ENCODE peak calls at places on chromosome 9, in five cellular contexts. D is vagina, G is IMR-90, X is tibial nerve, P is HepG2. O is an unnamed sample.

GRCh38 chr9:2012347-2012746 is 2.8 kb upstream of the SMARCA2 start:
- DNase-seq in D (no peak), G (no peak), X (no peak), P (no peak), O (no peak)

GRCh38 chr9:134326754-134327526 is 685 bp downstream of the RXRA start:
- DNase-seq in D (no peak), G (peak), X (no peak), P (no peak), O (peak)

GRCh38 chr9:124346347-124347163 is 68.7 kb downstream of the PSMB7 start:
- DNase-seq in D (no peak), G (no peak), X (no peak), P (no peak), O (no peak)

GRCh38 chr9:6232546-6232945 is 16.9 kb downstream of the IL33 start:
- DNase-seq in D (no peak), G (no peak), X (no peak), P (no peak), O (no peak)

GRCh38 chr9:96420468-96421219 is 2.5 kb upstream of the ZNF367 start:
- DNase-seq in D (no peak), G (peak), X (peak), P (peak), O (peak)

GRCh38 chr9:128167209-128167608 is 7.1 kb downstream of the BBLN start:
- DNase-seq in D (no peak), G (no peak), X (no peak), P (no peak), O (no peak)

GRCh38 chr9:8899541-8899940 is 1100.0 kb upstream of the DMAC1 start:
- DNase-seq in D (no peak), G (no peak), X (no peak), P (no peak), O (no peak)

GRCh38 chr9:120925535-120926396 is 830 bp downstream of the TRAF1 start:
- DNase-seq in D (no peak), G (peak), X (no peak), P (no peak), O (peak)

GRCh38 chr9:72322259-72322658 is 42.7 kb downstream of the ZFAND5 start:
- DNase-seq in D (no peak), G (peak), X (no peak), P (no peak), O (no peak)

GRCh38 chr9:90132866-90133265 is 509.8 kb downstream of the DIRAS2 start:
- DNase-seq in D (no peak), G (no peak), X (no peak), P (no peak), O (no peak)

GRCh38 chr9:116647515-116647809 is 39.6 kb upstream of the TRIM32 start:
- DNase-seq in D (no peak), G (no peak), X (no peak), P (no peak), O (no peak)

GRCh38 chr9:113623851-113624485 is 160.4 kb downstream of the RGS3 start:
- DNase-seq in D (no peak), G (no peak), X (no peak), P (no peak), O (no peak)

GRCh38 chr9:98047002-98047401 is 9.5 kb upstream of the NANS start:
- DNase-seq in D (no peak), G (no peak), X (no peak), P (no peak), O (no peak)

GRCh38 chr9:98046161-98046543 is 10.4 kb upstream of the NANS start:
- DNase-seq in D (no peak), G (no peak), X (no peak), P (no peak), O (no peak)

GRCh38 chr9:98043921-98044320 is 12.6 kb upstream of the NANS start:
- DNase-seq in D (no peak), G (no peak), X (no peak), P (no peak), O (no peak)

GRCh38 chr9:98049668-98050067 is 6.9 kb upstream of the NANS start:
- DNase-seq in D (no peak), G (no peak), X (no peak), P (no peak), O (no peak)

DNA sequence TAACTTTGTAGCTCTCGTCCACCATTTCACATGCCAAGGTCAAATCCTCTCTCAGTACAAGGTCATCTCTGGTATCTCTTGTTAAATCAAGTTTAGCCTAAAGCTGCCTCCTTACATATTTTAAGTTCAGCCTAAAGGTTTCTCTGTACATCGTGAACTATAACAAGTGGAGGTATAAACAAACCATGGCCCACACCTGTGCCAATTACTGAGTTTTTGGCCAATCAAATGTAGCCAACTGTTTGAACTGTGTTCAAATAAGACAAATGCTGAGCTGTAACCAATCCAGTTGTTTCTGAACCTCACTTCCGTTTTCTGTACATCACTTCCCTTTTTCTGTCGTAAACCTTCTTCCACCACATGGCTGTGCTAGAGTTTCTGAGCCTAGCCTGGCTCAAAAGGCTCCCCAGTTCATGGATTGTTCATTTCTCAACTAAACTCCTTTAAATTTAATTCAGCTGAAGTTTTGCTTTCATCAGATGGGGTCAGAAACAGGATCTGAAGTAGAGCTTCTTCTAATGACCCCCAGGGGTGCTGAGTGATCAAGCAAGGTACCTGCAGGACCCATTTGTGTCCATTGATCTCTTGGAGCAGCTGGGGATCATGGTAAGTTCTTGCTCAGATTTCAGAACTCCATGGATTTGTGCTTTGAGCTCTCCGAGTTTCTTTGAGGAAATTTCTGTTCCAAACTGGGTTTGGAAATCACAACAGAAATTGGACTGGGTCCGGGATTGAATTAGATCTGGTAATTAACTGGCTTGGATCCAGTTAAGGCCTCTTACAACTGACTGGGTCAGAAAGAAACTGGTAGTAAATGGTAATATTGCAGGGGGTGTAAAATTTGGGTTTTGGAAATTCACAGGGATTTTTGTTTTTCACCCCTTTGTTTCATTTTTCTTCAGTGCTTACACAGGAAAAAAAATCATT is 11.0 kb upstream of the NANS start:
- DNase-seq in D (no peak), G (no peak), X (no peak), P (peak), O (peak)
- TF ChIP-seq POLR2A in D (no peak), G (no peak), X (no peak), P (peak), O (peak)

DNA sequence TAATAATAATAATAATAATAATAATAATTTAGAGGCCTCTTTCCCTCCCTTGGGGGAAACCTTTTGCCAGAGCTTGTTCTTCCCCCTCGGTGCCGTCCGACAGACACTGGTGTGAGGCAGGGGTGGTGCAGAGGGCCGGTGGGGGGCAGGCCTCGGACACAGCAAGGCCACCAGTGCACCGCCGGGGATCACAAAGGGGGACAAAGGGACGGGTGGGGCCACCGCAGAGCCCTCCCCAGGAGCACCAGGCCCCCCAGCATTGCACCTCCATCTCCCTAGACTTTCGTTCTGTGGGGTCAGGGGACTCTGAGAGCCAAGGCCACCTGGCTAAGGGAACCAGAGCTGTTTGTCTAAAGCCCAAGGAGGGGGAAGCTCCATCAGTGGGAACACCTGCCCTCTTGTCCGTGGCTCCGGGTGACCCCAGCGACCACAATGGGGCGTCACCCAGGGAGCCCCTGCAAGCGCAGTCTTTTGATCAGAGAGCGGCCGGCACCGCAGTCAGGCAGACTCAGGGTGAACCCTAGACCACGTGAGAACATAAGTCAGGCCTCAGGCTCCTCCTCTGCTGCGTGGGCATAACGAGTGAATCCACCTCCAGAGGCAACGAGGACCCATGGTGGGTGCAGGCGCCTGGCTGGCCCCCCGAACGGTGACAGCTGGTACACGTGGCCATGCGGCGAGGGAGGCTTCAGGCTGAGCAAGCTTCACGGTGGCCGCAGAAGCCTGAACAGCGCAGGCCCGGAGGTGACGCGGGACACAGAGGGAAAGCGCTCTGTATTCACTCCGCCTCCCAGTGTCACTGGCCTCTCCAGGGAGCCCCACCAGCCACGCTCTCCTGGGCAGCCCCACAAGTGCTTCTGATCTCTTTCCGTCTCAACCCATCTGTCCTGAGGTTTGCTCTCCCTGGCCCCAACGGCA is 12.0 kb upstream of the QSOX2 start:
- DNase-seq in D (no peak), G (no peak), X (no peak), P (no peak), O (no peak)
- TF ChIP-seq POLR2A in D (no peak), G (no peak), X (no peak), P (no peak), O (no peak)

GRCh38 chr9:69121155-69122085 is 52.7 kb upstream of the TJP2 start:
- DNase-seq in D (no peak), G (peak), X (no peak), P (peak), O (peak)
- TF ChIP-seq POLR2A in D (no peak), G (no peak), X (no peak), P (no peak), O (no peak)

DNA sequence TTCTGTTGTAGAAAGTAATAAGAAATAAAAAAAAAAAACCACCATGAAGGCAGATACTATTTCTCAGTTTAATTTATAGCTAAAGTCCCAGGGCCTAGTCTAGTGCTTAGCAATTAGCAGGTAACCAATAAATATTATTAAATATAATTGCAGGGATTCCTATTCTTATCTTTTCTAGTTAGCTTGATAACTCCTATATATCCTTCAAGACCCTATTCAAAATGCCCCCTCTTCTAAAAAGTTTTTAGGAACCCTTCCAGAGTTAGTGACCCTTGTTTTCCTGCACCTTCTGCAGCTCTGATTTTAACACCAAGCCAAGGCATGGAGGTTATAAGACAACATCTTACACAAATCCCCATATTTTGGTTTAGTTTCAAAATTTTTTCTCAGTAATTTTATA is 24.6 kb upstream of the ALDH1B1 start:
- DNase-seq in D (no peak), G (no peak), X (no peak), P (no peak), O (no peak)
- TF ChIP-seq POLR2A in D (no peak), G (no peak), X (no peak), P (no peak), O (no peak)

DNA sequence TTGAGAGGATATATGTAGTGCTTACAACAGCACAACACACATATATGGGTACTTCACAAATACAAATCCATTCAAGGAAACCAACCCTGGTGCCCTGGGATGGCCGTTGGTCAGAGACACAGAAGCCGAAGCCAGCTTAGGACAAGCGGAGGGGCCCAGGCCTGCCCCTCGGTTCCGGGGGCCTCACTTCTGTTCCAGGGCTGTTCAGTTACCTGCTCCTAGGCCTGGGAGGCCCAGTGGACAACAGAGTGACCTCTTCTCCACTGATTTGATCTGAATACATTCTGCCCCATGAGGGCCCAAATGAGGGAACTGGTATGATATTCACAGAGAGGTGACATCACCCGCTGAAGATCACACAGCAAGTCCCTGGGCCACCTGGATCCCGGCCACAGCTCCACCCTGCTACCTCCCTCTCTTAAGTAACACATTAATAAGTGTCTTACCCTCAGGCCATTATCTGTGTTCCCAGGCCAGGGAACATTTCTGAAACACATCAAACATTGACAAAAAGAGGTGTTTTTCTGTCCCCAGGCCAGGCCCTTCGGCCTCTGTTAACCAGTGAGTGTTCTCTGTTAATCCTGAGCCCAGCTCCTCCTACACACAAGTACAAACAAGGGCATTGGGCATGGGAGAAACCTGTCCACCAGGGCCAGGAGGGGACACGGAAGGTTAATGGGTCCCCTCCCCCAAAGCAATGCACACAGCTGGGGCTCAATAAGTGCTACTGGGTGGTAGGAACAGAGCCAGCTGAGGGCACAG is 4.5 kb upstream of the GRHPR start:
- DNase-seq in D (no peak), G (no peak), X (no peak), P (peak), O (peak)
- TF ChIP-seq POLR2A in D (no peak), G (no peak), X (no peak), P (no peak), O (no peak)

GRCh38 chr9:83979812-83980394 is at the start of gene HNRNPK:
- DNase-seq in D (peak), G (peak), X (peak), P (peak), O (peak)
- TF ChIP-seq POLR2A in D (no peak), G (peak), X (no peak), P (peak), O (no peak)

O was measured in erythroblast.